ENCODE peak calls at places on chromosomes 7 and 10, in eight cellular contexts. One of them, this sample, is unnamed.

GRCh38 chr10:11719496-11719895 is 22.7 kb upstream of the ECHDC3 start:
- DNase-seq in left lung: no peak
- DNase-seq in right lobe of liver: no peak
- DNase-seq in GM12865: no peak
- DNase-seq in AG09309: no peak
- DNase-seq in esophagus muscularis mucosa: no peak
- DNase-seq in A549: no peak
- DNase-seq in HFF-Myc: no peak
- DNase-seq in this sample: peak; percentile 53

GRCh38 chr7:110358028-110358427 is 732.9 kb upstream of the LRRN3 start:
- DNase-seq in left lung: no peak
- DNase-seq in right lobe of liver: no peak
- DNase-seq in GM12865: no peak
- DNase-seq in AG09309: no peak
- DNase-seq in esophagus muscularis mucosa: no peak
- DNase-seq in A549: peak; percentile 4
- DNase-seq in HFF-Myc: no peak
- DNase-seq in this sample: peak; percentile 82

GRCh38 chr10:52451817-52452216 is 137.7 kb downstream of the DKK1 start:
- DNase-seq in left lung: no peak
- DNase-seq in right lobe of liver: no peak
- DNase-seq in GM12865: no peak
- DNase-seq in AG09309: peak; percentile 88
- DNase-seq in esophagus muscularis mucosa: no peak
- DNase-seq in A549: peak; percentile 75
- DNase-seq in HFF-Myc: no peak
- DNase-seq in this sample: peak; percentile 92

GRCh38 chr7:151631149-151631967 is 111.7 kb upstream of the RHEB start:
- DNase-seq in left lung: no peak
- DNase-seq in right lobe of liver: peak; percentile 46
- DNase-seq in GM12865: peak; percentile 50
- DNase-seq in AG09309: no peak
- DNase-seq in esophagus muscularis mucosa: no peak
- DNase-seq in A549: peak; percentile 38
- DNase-seq in HFF-Myc: no peak
- DNase-seq in this sample: peak; percentile 54

GRCh38 chr10:44913312-44914079 is 2.4 kb downstream of the TMEM72 start:
- DNase-seq in left lung: no peak
- DNase-seq in right lobe of liver: no peak
- DNase-seq in GM12865: no peak
- DNase-seq in AG09309: no peak
- DNase-seq in esophagus muscularis mucosa: no peak
- DNase-seq in A549: no peak
- DNase-seq in HFF-Myc: no peak
- DNase-seq in this sample: no peak

GRCh38 chr7:48046458-48046857 is 11.1 kb downstream of the C7orf57 start:
- DNase-seq in left lung: no peak
- DNase-seq in right lobe of liver: no peak
- DNase-seq in GM12865: peak; percentile 15
- DNase-seq in AG09309: no peak
- DNase-seq in esophagus muscularis mucosa: no peak
- DNase-seq in A549: no peak
- DNase-seq in HFF-Myc: no peak
- DNase-seq in this sample: no peak

GRCh38 chr10:87818505-87819273 is 663 bp upstream of the ATAD1 start:
- DNase-seq in left lung: no peak
- DNase-seq in right lobe of liver: peak; percentile 52
- DNase-seq in GM12865: peak; percentile 80
- DNase-seq in AG09309: no peak
- DNase-seq in esophagus muscularis mucosa: no peak
- DNase-seq in A549: peak; percentile 64
- DNase-seq in HFF-Myc: no peak
- DNase-seq in this sample: peak; percentile 47

GRCh38 chr7:101537205-101537604 is 91.9 kb downstream of the MYL10 start:
- DNase-seq in left lung: no peak
- DNase-seq in right lobe of liver: peak; percentile 93
- DNase-seq in GM12865: no peak
- DNase-seq in AG09309: no peak
- DNase-seq in esophagus muscularis mucosa: no peak
- DNase-seq in A549: no peak
- DNase-seq in HFF-Myc: no peak
- DNase-seq in this sample: no peak

GRCh38 chr7:80918909-80919721 is at the start of gene SEMA3C:
- DNase-seq in left lung: peak; percentile 96
- DNase-seq in right lobe of liver: peak; percentile 84
- DNase-seq in GM12865: no peak
- DNase-seq in AG09309: peak; percentile 91
- DNase-seq in esophagus muscularis mucosa: peak; percentile 95
- DNase-seq in A549: peak; percentile 94
- DNase-seq in HFF-Myc: peak; percentile 72
- DNase-seq in this sample: peak; percentile 96

GRCh38 chr10:16960573-16960972 is 143.3 kb upstream of the RSU1 start:
- DNase-seq in left lung: no peak
- DNase-seq in right lobe of liver: no peak
- DNase-seq in GM12865: no peak
- DNase-seq in AG09309: no peak
- DNase-seq in esophagus muscularis mucosa: no peak
- DNase-seq in A549: no peak
- DNase-seq in HFF-Myc: no peak
- DNase-seq in this sample: no peak

GRCh38 chr7:149209518-149210269 is 14.3 kb downstream of the ZNF282 start:
- DNase-seq in left lung: no peak
- DNase-seq in right lobe of liver: no peak
- DNase-seq in GM12865: peak; percentile 79
- DNase-seq in AG09309: no peak
- DNase-seq in esophagus muscularis mucosa: no peak
- DNase-seq in A549: peak; percentile 74
- DNase-seq in HFF-Myc: peak; percentile 17
- DNase-seq in this sample: peak; percentile 77

GRCh38 chr10:45000764-45001381 is at the start of gene ZNF22:
- DNase-seq in left lung: peak; percentile 94
- DNase-seq in right lobe of liver: peak; percentile 74
- DNase-seq in GM12865: peak; percentile 85
- DNase-seq in AG09309: no peak
- DNase-seq in esophagus muscularis mucosa: peak; percentile 92
- DNase-seq in A549: peak; percentile 67
- DNase-seq in HFF-Myc: no peak
- DNase-seq in this sample: peak; percentile 47

GRCh38 chr7:108001759-108002725 is 919 bp downstream of the LAMB1 start:
- DNase-seq in left lung: no peak
- DNase-seq in right lobe of liver: no peak
- DNase-seq in GM12865: no peak
- DNase-seq in AG09309: peak; percentile 20
- DNase-seq in esophagus muscularis mucosa: no peak
- DNase-seq in A549: no peak
- DNase-seq in HFF-Myc: no peak
- DNase-seq in this sample: no peak

GRCh38 chr10:6233725-6234277 is 31.1 kb downstream of the PFKFB3 start:
- DNase-seq in left lung: no peak
- DNase-seq in right lobe of liver: no peak
- DNase-seq in GM12865: no peak
- DNase-seq in AG09309: no peak
- DNase-seq in esophagus muscularis mucosa: no peak
- DNase-seq in A549: no peak
- DNase-seq in HFF-Myc: no peak
- DNase-seq in this sample: no peak

GRCh38 chr7:97006146-97006950 is 995 bp downstream of the DLX6 start:
- DNase-seq in left lung: peak; percentile 83
- DNase-seq in right lobe of liver: no peak
- DNase-seq in GM12865: peak; percentile 41
- DNase-seq in AG09309: no peak
- DNase-seq in esophagus muscularis mucosa: peak; percentile 88
- DNase-seq in A549: peak; percentile 56
- DNase-seq in HFF-Myc: no peak
- DNase-seq in this sample: peak; percentile 47

GRCh38 chr10:29590598-29591415 is 44.0 kb downstream of the SVIL start:
- DNase-seq in left lung: no peak
- DNase-seq in right lobe of liver: no peak
- DNase-seq in GM12865: peak; percentile 34
- DNase-seq in AG09309: peak; percentile 71
- DNase-seq in esophagus muscularis mucosa: peak; percentile 70
- DNase-seq in A549: peak; percentile 53
- DNase-seq in HFF-Myc: peak; percentile 29
- DNase-seq in this sample: peak; percentile 67

GRCh38 chr10:119416855-119417254 is 125.7 kb downstream of the RGS10 start:
- DNase-seq in left lung: peak; percentile 88
- DNase-seq in right lobe of liver: peak; percentile 71
- DNase-seq in GM12865: peak; percentile 78
- DNase-seq in AG09309: no peak
- DNase-seq in esophagus muscularis mucosa: no peak
- DNase-seq in A549: peak; percentile 62
- DNase-seq in HFF-Myc: no peak
- DNase-seq in this sample: peak; percentile 69

GRCh38 chr10:78852856-78853255 is 215.9 kb upstream of the ZMIZ1 start:
- DNase-seq in left lung: no peak
- DNase-seq in right lobe of liver: no peak
- DNase-seq in GM12865: peak; percentile 17
- DNase-seq in AG09309: no peak
- DNase-seq in esophagus muscularis mucosa: no peak
- DNase-seq in A549: peak; percentile 40
- DNase-seq in HFF-Myc: no peak
- DNase-seq in this sample: peak; percentile 9

GRCh38 chr10:127976286-127976685 is 69.4 kb downstream of the PTPRE start:
- DNase-seq in left lung: no peak
- DNase-seq in right lobe of liver: peak; percentile 5
- DNase-seq in GM12865: no peak
- DNase-seq in AG09309: no peak
- DNase-seq in esophagus muscularis mucosa: no peak
- DNase-seq in A549: no peak
- DNase-seq in HFF-Myc: no peak
- DNase-seq in this sample: no peak

GRCh38 chr7:78254397-78255055 is 456.0 kb downstream of the PHTF2 start:
- DNase-seq in left lung: no peak
- DNase-seq in right lobe of liver: no peak
- DNase-seq in GM12865: no peak
- DNase-seq in AG09309: no peak
- DNase-seq in esophagus muscularis mucosa: no peak
- DNase-seq in A549: no peak
- DNase-seq in HFF-Myc: no peak
- DNase-seq in this sample: no peak

GRCh38 chr10:88042162-88043100 is 179.0 kb downstream of the PTEN start:
- DNase-seq in left lung: no peak
- DNase-seq in right lobe of liver: no peak
- DNase-seq in GM12865: no peak
- DNase-seq in AG09309: peak; percentile 62
- DNase-seq in esophagus muscularis mucosa: no peak
- DNase-seq in A549: no peak
- DNase-seq in HFF-Myc: peak; percentile 42
- DNase-seq in this sample: peak; percentile 97

GRCh38 chr10:44316187-44316921 is 68.5 kb downstream of the CXCL12 start:
- DNase-seq in left lung: no peak
- DNase-seq in right lobe of liver: no peak
- DNase-seq in GM12865: peak; percentile 66
- DNase-seq in AG09309: no peak
- DNase-seq in esophagus muscularis mucosa: no peak
- DNase-seq in A549: peak; percentile 23
- DNase-seq in HFF-Myc: no peak
- DNase-seq in this sample: no peak

GRCh38 chr7:98282727-98283126 is 1.2 kb downstream of the BRI3 start:
- DNase-seq in left lung: no peak
- DNase-seq in right lobe of liver: no peak
- DNase-seq in GM12865: no peak
- DNase-seq in AG09309: no peak
- DNase-seq in esophagus muscularis mucosa: no peak
- DNase-seq in A549: no peak
- DNase-seq in HFF-Myc: no peak
- DNase-seq in this sample: no peak

GRCh38 chr10:102342958-102343357 is 52.5 kb upstream of the NFKB2 start:
- DNase-seq in left lung: no peak
- DNase-seq in right lobe of liver: no peak
- DNase-seq in GM12865: no peak
- DNase-seq in AG09309: peak; percentile 54
- DNase-seq in esophagus muscularis mucosa: no peak
- DNase-seq in A549: no peak
- DNase-seq in HFF-Myc: no peak
- DNase-seq in this sample: peak; percentile 85

GRCh38 chr7:72405389-72405788 is 6.7 kb downstream of the CALN1 start:
- DNase-seq in left lung: no peak
- DNase-seq in right lobe of liver: no peak
- DNase-seq in GM12865: peak; percentile 60
- DNase-seq in AG09309: no peak
- DNase-seq in esophagus muscularis mucosa: no peak
- DNase-seq in A549: no peak
- DNase-seq in HFF-Myc: no peak
- DNase-seq in this sample: peak; percentile 9

GRCh38 chr10:72509951-72510350 is 115.9 kb downstream of the MICU1 start:
- DNase-seq in left lung: no peak
- DNase-seq in right lobe of liver: no peak
- DNase-seq in GM12865: no peak
- DNase-seq in AG09309: no peak
- DNase-seq in esophagus muscularis mucosa: no peak
- DNase-seq in A549: no peak
- DNase-seq in HFF-Myc: no peak
- DNase-seq in this sample: no peak
- H3K4me3 ChIP-seq in left lung: no peak overlapping the region
- H3K4me3 ChIP-seq in right lobe of liver: no peak overlapping the region
- H3K4me3 ChIP-seq in GM12865: no peak overlapping the region
- H3K4me3 ChIP-seq in AG09309: no peak overlapping the region
- H3K4me3 ChIP-seq in esophagus muscularis mucosa: no peak overlapping the region
- H3K4me3 ChIP-seq in A549: no peak overlapping the region
- H3K4me3 ChIP-seq in HFF-Myc: no peak overlapping the region
- H3K4me3 ChIP-seq in this sample: no peak overlapping the region

DNA sequence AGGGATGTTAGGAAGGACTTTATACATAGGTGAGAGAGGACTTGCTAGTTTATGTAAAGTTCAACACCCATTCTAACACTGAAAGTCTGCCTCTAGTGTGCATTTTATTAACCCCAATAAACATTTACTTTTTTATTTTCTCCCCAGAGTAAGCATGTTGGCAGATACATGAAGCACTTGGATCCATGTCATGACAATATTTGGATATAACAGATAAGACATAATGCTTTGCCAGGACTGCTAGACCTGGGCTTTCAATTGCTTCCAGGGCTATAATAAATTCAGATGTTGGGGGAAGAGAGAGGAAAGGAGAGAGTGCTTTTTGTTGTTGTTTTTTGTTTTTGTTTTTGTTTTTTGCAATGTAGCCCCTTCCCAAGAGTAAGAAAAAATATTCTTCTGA is 269.3 kb upstream of the LRRTM3 start:
- DNase-seq in left lung: no peak
- DNase-seq in right lobe of liver: no peak
- DNase-seq in GM12865: no peak
- DNase-seq in AG09309: no peak
- DNase-seq in esophagus muscularis mucosa: no peak
- DNase-seq in A549: no peak
- DNase-seq in HFF-Myc: no peak
- DNase-seq in this sample: no peak
- TF ChIP-seq CTCF in left lung: no peak
- TF ChIP-seq CTCF in right lobe of liver: no peak
- TF ChIP-seq CTCF in GM12865: no peak
- TF ChIP-seq CTCF in AG09309: no peak
- TF ChIP-seq CTCF in esophagus muscularis mucosa: no peak
- TF ChIP-seq CTCF in A549: no peak
- TF ChIP-seq CTCF in HFF-Myc: no peak
- TF ChIP-seq CTCF in this sample: no peak

GRCh38 chr10:132400547-132401151 is 3.6 kb downstream of the PWWP2B start:
- DNase-seq in left lung: peak; percentile 85
- DNase-seq in right lobe of liver: no peak
- DNase-seq in GM12865: no peak
- DNase-seq in AG09309: no peak
- DNase-seq in esophagus muscularis mucosa: no peak
- DNase-seq in A549: no peak
- DNase-seq in HFF-Myc: no peak
- DNase-seq in this sample: no peak
- H3K4me3 ChIP-seq in left lung: no peak overlapping the region
- H3K4me3 ChIP-seq in right lobe of liver: no peak overlapping the region
- H3K4me3 ChIP-seq in GM12865: no peak overlapping the region
- H3K4me3 ChIP-seq in AG09309: no peak overlapping the region
- H3K4me3 ChIP-seq in esophagus muscularis mucosa: no peak overlapping the region
- H3K4me3 ChIP-seq in A549: no peak overlapping the region
- H3K4me3 ChIP-seq in HFF-Myc: no peak overlapping the region
- H3K4me3 ChIP-seq in this sample: no peak overlapping the region

GRCh38 chr7:41045556-41046123 is 657.2 kb downstream of the INHBA start:
- DNase-seq in left lung: peak; percentile 54
- DNase-seq in right lobe of liver: peak; percentile 89
- DNase-seq in GM12865: peak; percentile 18
- DNase-seq in AG09309: no peak
- DNase-seq in esophagus muscularis mucosa: peak; percentile 34
- DNase-seq in A549: no peak
- DNase-seq in HFF-Myc: no peak
- DNase-seq in this sample: peak; percentile 79
- TF ChIP-seq CTCF in left lung: no peak
- TF ChIP-seq CTCF in right lobe of liver: peak; percentile 76
- TF ChIP-seq CTCF in GM12865: peak; percentile 27
- TF ChIP-seq CTCF in AG09309: no peak
- TF ChIP-seq CTCF in esophagus muscularis mucosa: no peak
- TF ChIP-seq CTCF in A549: no peak
- TF ChIP-seq CTCF in HFF-Myc: no peak
- TF ChIP-seq CTCF in this sample: peak; percentile 90